ENCODE peak calls at places on chromosome 16, in six cellular contexts. T is HAP-1; J is progenitor cell of endocrine pancreas; U is B cell; B is body of pancreas; H is activated CD4-positive, alpha-beta T cell treated with anti-CD3 and anti-CD28 coated beads, Interleukin-2, amount 50 U/mL, for 1 hour. A is an unnamed sample.

GRCh38 chr16:2500937-2501750 is 12.6 kb upstream of the ATP6V0C start:
- DNase-seq in U (peak; percentile 74), T (peak; percentile 92), H (peak; percentile 79), B (peak; percentile 89), J (peak; percentile 90), A (peak; percentile 91)

GRCh38 chr16:67801889-67802288 is 4.5 kb downstream of the RANBP10 start:
- DNase-seq in H (peak; percentile 9), T (no peak), J (no peak), U (peak; percentile 67), B (no peak), A (no peak)

GRCh38 chr16:58160855-58161254 is 31.7 kb upstream of the CFAP20 start:
- DNase-seq in B (no peak), J (no peak), U (no peak), H (no peak), T (no peak), A (no peak)

GRCh38 chr16:82135844-82136243 is 34.2 kb downstream of the MPHOSPH6 start:
- DNase-seq in B (peak; percentile 14), J (no peak), H (no peak), T (no peak), U (no peak), A (no peak)

GRCh38 chr16:86471896-86472295 is 38.4 kb upstream of the FOXF1 start:
- DNase-seq in U (no peak), H (no peak), T (no peak), J (no peak), B (no peak), A (no peak)

GRCh38 chr16:88384222-88385111 is 1.7 kb downstream of the ZNF469 start:
- DNase-seq in H (no peak), B (no peak), T (no peak), U (peak; percentile 27), J (no peak), A (no peak)

GRCh38 chr16:66695935-66696668 is 441 bp downstream of the CMTM4 start:
- DNase-seq in T (peak; percentile 52), J (peak; percentile 46), B (peak; percentile 78), H (no peak), U (no peak), A (peak; percentile 30)

GRCh38 chr16:77913738-77914263 is 108.5 kb upstream of the CLEC3A start:
- DNase-seq in U (no peak), T (no peak), J (no peak), H (no peak), B (no peak), A (no peak)

GRCh38 chr16:69100046-69100765 is 5.2 kb upstream of the HAS3 start:
- DNase-seq in J (no peak), U (no peak), H (no peak), T (no peak), B (peak; percentile 23), A (no peak)

GRCh38 chr16:88570691-88571092 is 489 bp downstream of the ZC3H18 start:
- DNase-seq in U (no peak), B (no peak), H (peak; percentile 47), T (no peak), J (no peak), A (peak; percentile 23)

GRCh38 chr16:88702364-88703210 is 3.6 kb downstream of the RNF166 start:
- DNase-seq in B (no peak), J (no peak), H (no peak), U (no peak), T (no peak), A (no peak)

GRCh38 chr16:85181091-85181738 is 68.9 kb upstream of the CIBAR2 start:
- DNase-seq in U (no peak), T (no peak), J (no peak), B (peak; percentile 44), H (no peak), A (peak; percentile 75)

GRCh38 chr16:75138636-75139035 is 9.7 kb upstream of the ZFP1 start:
- DNase-seq in J (no peak), B (no peak), H (no peak), U (no peak), T (no peak), A (no peak)

GRCh38 chr16:667780-668518 is at the start of gene RHOT2:
- DNase-seq in H (peak; percentile 89), J (peak; percentile 89), T (peak; percentile 96), B (peak; percentile 94), U (peak; percentile 91), A (peak; percentile 95)

GRCh38 chr16:239948-240277 is 5.3 kb downstream of the FAM234A start:
- DNase-seq in B (no peak), T (no peak), U (no peak), H (no peak), J (no peak), A (no peak)

GRCh38 chr16:52005551-52005950 is 541.4 kb downstream of the TOX3 start:
- DNase-seq in B (no peak), U (no peak), H (no peak), J (no peak), T (no peak), A (no peak)

GRCh38 chr16:9837481-9837880 is 344.7 kb downstream of the GRIN2A start:
- DNase-seq in T (no peak), B (no peak), H (no peak), J (no peak), U (no peak), A (no peak)

GRCh38 chr16:65473699-65474098 is 351.8 kb upstream of the CDH11 start:
- DNase-seq in U (no peak), H (no peak), J (no peak), B (no peak), T (no peak), A (no peak)

GRCh38 chr16:23976091-23977001 is 140.6 kb downstream of the PRKCB start:
- DNase-seq in B (no peak), U (no peak), J (no peak), H (no peak), T (no peak), A (no peak)

GRCh38 chr16:51922476-51922875 is 624.5 kb downstream of the TOX3 start:
- DNase-seq in H (no peak), J (no peak), U (no peak), T (no peak), B (no peak), A (no peak)

GRCh38 chr16:54446639-54447038 is 160.1 kb upstream of the IRX3 start:
- DNase-seq in B (no peak), J (no peak), T (peak; percentile 45), U (no peak), H (no peak), A (peak; percentile 66)

GRCh38 chr16:50806099-50807062 is 64.5 kb downstream of the CYLD start:
- DNase-seq in J (peak; percentile 77), U (peak; percentile 85), H (peak; percentile 83), B (peak; percentile 90), T (peak; percentile 88), A (peak; percentile 92)

GRCh38 chr16:9077001-9077809 is 14.2 kb upstream of the HAPSTR1 start:
- DNase-seq in J (no peak), H (no peak), B (no peak), T (no peak), U (no peak), A (no peak)

GRCh38 chr16:21186326-21186691 is 25.1 kb downstream of the ZP2 start:
- DNase-seq in H (no peak), B (no peak), T (no peak), U (no peak), J (no peak), A (no peak)

GRCh38 chr16:14562691-14563491 is 67.2 kb downstream of the PARN start:
- DNase-seq in U (no peak), H (no peak), J (no peak), B (peak; percentile 63), T (peak; percentile 77), A (no peak)

GRCh38 chr16:19708498-19709205 is 9.4 kb downstream of the KNOP1 start:
- DNase-seq in H (no peak), B (no peak), U (no peak), J (no peak), T (no peak), A (no peak)

GRCh38 chr16:27222499-27223225 is 19.3 kb downstream of the KDM8 start:
- DNase-seq in U (no peak), H (no peak), T (no peak), J (no peak), B (peak; percentile 59), A (no peak)